ENCODE peak calls at places on chromosomes 16 and 17, in eight cellular contexts. P, Y, C, B, M, W, J and S are unnamed samples.

GRCh38 chr16:85089485-85089884 is 22.8 kb downstream of the CIBAR2 start:
- DNase-seq in P (no peak), Y (no peak), C (no peak), B (no peak), M (no peak), W (peak; percentile 54), J (no peak), S (no peak)

GRCh38 chr17:79919164-79919585 is 79.9 kb upstream of the CBX4 start:
- DNase-seq in P (no peak), Y (peak; percentile 62), C (peak; percentile 92), B (peak; percentile 99), M (peak; percentile 80), W (peak; percentile 73), J (peak; percentile 70), S (peak; percentile 73)

GRCh38 chr17:59914274-59914854 is 21.4 kb downstream of the RPS6KB1 start:
- DNase-seq in P (no peak), Y (no peak), C (no peak), B (no peak), M (peak; percentile 56), W (peak; percentile 42), J (peak; percentile 66), S (peak; percentile 52)

GRCh38 chr17:55414983-55415382 is 6.7 kb downstream of the MMD start:
- DNase-seq in P (no peak), Y (no peak), C (no peak), B (no peak), M (no peak), W (no peak), J (no peak), S (no peak)

GRCh38 chr17:49959183-49959935 is 9.6 kb upstream of the DLX4 start:
- DNase-seq in P (no peak), Y (no peak), C (no peak), B (no peak), M (peak; percentile 38), W (peak; percentile 35), J (no peak), S (peak; percentile 53)

GRCh38 chr16:27430512-27430911 is 28.5 kb downstream of the IL21R start:
- DNase-seq in P (no peak), Y (no peak), C (no peak), B (peak; percentile 19), M (no peak), W (no peak), J (no peak), S (no peak)

GRCh38 chr17:57086069-57086930 is 1.3 kb downstream of the AKAP1 start:
- DNase-seq in P (no peak), Y (no peak), C (peak; percentile 67), B (peak; percentile 76), M (peak; percentile 35), W (peak; percentile 24), J (peak; percentile 79), S (no peak)

GRCh38 chr16:86994651-86995171 is 322.5 kb downstream of the C16orf95 start:
- DNase-seq in P (no peak), Y (no peak), C (no peak), B (no peak), M (peak; percentile 74), W (peak; percentile 88), J (peak; percentile 34), S (peak; percentile 100)

GRCh38 chr17:50613007-50613406 is 21.7 kb upstream of the ABCC3 start:
- DNase-seq in P (no peak), Y (no peak), C (no peak), B (no peak), M (peak; percentile 41), W (no peak), J (no peak), S (no peak)

GRCh38 chr17:63760771-63761539 is 12.4 kb downstream of the CCDC47 start:
- DNase-seq in P (peak; percentile 24), Y (no peak), C (no peak), B (no peak), M (no peak), W (peak; percentile 41), J (no peak), S (peak; percentile 31)

GRCh38 chr17:78826836-78827509 is 13.6 kb downstream of the USP36 start:
- DNase-seq in P (no peak), Y (no peak), C (no peak), B (no peak), M (no peak), W (no peak), J (no peak), S (no peak)

GRCh38 chr17:55466671-55467070 is 44.6 kb downstream of the SMIM36 start:
- DNase-seq in P (no peak), Y (no peak), C (no peak), B (no peak), M (peak; percentile 90), W (no peak), J (no peak), S (no peak)

GRCh38 chr17:82775033-82775823 is 23.4 kb downstream of the TBCD start:
- DNase-seq in P (peak; percentile 20), Y (peak; percentile 70), C (peak; percentile 75), B (peak; percentile 73), M (peak; percentile 21), W (peak; percentile 14), J (peak; percentile 44), S (no peak)

GRCh38 chr16:47787695-47788094 is 326.6 kb downstream of the PHKB start:
- DNase-seq in P (no peak), Y (no peak), C (no peak), B (no peak), M (no peak), W (peak; percentile 44), J (no peak), S (no peak)

GRCh38 chr17:7459961-7460545 is 15.2 kb downstream of the CHRNB1 start:
- DNase-seq in P (no peak), Y (no peak), C (no peak), B (no peak), M (no peak), W (no peak), J (no peak), S (no peak)